ENCODE peak calls at places on chromosomes 12 and 14, in four cellular contexts. One of them, this sample, is unnamed.

GRCh38 chr12:93825501-93825888 is 148.3 kb downstream of the CRADD start:
- DNase-seq in fibroblast of pulmonary artery: peak
- DNase-seq in kidney glomerular epithelial cell: no peak
- DNase-seq in T follicular helper cell: no peak
- DNase-seq in this sample: no peak

GRCh38 chr12:119202544-119202943 is 23.8 kb downstream of the HSPB8 start:
- DNase-seq in T follicular helper cell: no peak
- DNase-seq in kidney glomerular epithelial cell: no peak
- DNase-seq in fibroblast of pulmonary artery: no peak
- DNase-seq in this sample: no peak

GRCh38 chr12:19239616-19240234 is 110.2 kb downstream of the PLEKHA5 start:
- DNase-seq in T follicular helper cell: no peak
- DNase-seq in kidney glomerular epithelial cell: no peak
- DNase-seq in fibroblast of pulmonary artery: peak
- DNase-seq in this sample: no peak

GRCh38 chr12:59668678-59669077 is 72.8 kb downstream of the SLC16A7 start:
- DNase-seq in T follicular helper cell: no peak
- DNase-seq in fibroblast of pulmonary artery: no peak
- DNase-seq in kidney glomerular epithelial cell: no peak
- DNase-seq in this sample: no peak

GRCh38 chr12:19484738-19485137 is 45.4 kb downstream of the AEBP2 start:
- DNase-seq in kidney glomerular epithelial cell: no peak
- DNase-seq in T follicular helper cell: no peak
- DNase-seq in fibroblast of pulmonary artery: no peak
- DNase-seq in this sample: no peak

GRCh38 chr14:53399057-53399456 is 245.9 kb upstream of the DDHD1 start:
- DNase-seq in fibroblast of pulmonary artery: peak
- DNase-seq in T follicular helper cell: no peak
- DNase-seq in kidney glomerular epithelial cell: no peak
- DNase-seq in this sample: no peak

GRCh38 chr12:10154145-10154496 is 17.8 kb downstream of the OLR1 start:
- DNase-seq in fibroblast of pulmonary artery: no peak
- DNase-seq in kidney glomerular epithelial cell: no peak
- DNase-seq in T follicular helper cell: no peak
- DNase-seq in this sample: no peak

GRCh38 chr12:126747530-126748149 is 1519.3 kb upstream of the TMEM132C start:
- DNase-seq in kidney glomerular epithelial cell: peak
- DNase-seq in T follicular helper cell: peak
- DNase-seq in fibroblast of pulmonary artery: peak
- DNase-seq in this sample: peak

GRCh38 chr12:3319723-3320492 is 171.1 kb upstream of the PRMT8 start:
- DNase-seq in T follicular helper cell: no peak
- DNase-seq in fibroblast of pulmonary artery: no peak
- DNase-seq in kidney glomerular epithelial cell: no peak
- DNase-seq in this sample: no peak

GRCh38 chr14:21044106-21044618 is 2.0 kb downstream of the RNASE7 start:
- DNase-seq in kidney glomerular epithelial cell: no peak
- DNase-seq in fibroblast of pulmonary artery: no peak
- DNase-seq in T follicular helper cell: no peak
- DNase-seq in this sample: no peak

GRCh38 chr14:46651526-46652144 is at the start of gene RPL10L:
- DNase-seq in fibroblast of pulmonary artery: no peak
- DNase-seq in kidney glomerular epithelial cell: no peak
- DNase-seq in T follicular helper cell: no peak
- DNase-seq in this sample: peak

GRCh38 chr14:83826838-83827237 is 1703.1 kb upstream of the FLRT2 start:
- DNase-seq in fibroblast of pulmonary artery: peak
- DNase-seq in T follicular helper cell: no peak
- DNase-seq in kidney glomerular epithelial cell: no peak
- DNase-seq in this sample: no peak

GRCh38 chr12:106254724-106255123 is 6.9 kb upstream of the CKAP4 start:
- DNase-seq in T follicular helper cell: no peak
- DNase-seq in kidney glomerular epithelial cell: no peak
- DNase-seq in fibroblast of pulmonary artery: no peak
- DNase-seq in this sample: no peak

GRCh38 chr12:93783827-93784226 is 106.7 kb downstream of the CRADD start:
- DNase-seq in T follicular helper cell: peak
- DNase-seq in kidney glomerular epithelial cell: no peak
- DNase-seq in fibroblast of pulmonary artery: no peak
- DNase-seq in this sample: no peak

GRCh38 chr14:100449225-100449987 is 126.3 kb downstream of the SLC25A47 start:
- DNase-seq in T follicular helper cell: no peak
- DNase-seq in kidney glomerular epithelial cell: no peak
- DNase-seq in fibroblast of pulmonary artery: no peak
- DNase-seq in this sample: peak

GRCh38 chr14:79278798-79279644 is 932.3 kb downstream of the DIO2 start:
- DNase-seq in T follicular helper cell: no peak
- DNase-seq in fibroblast of pulmonary artery: peak
- DNase-seq in kidney glomerular epithelial cell: peak
- DNase-seq in this sample: peak

GRCh38 chr14:44404021-44404420 is 103.1 kb downstream of the FSCB start:
- DNase-seq in kidney glomerular epithelial cell: no peak
- DNase-seq in fibroblast of pulmonary artery: peak
- DNase-seq in T follicular helper cell: no peak
- DNase-seq in this sample: no peak

GRCh38 chr12:32181498-32182175 is 75.0 kb downstream of the BICD1 start:
- DNase-seq in fibroblast of pulmonary artery: no peak
- DNase-seq in T follicular helper cell: no peak
- DNase-seq in kidney glomerular epithelial cell: no peak
- DNase-seq in this sample: no peak

GRCh38 chr12:52191841-52192791 is at the start of gene KRT80:
- DNase-seq in T follicular helper cell: no peak
- DNase-seq in kidney glomerular epithelial cell: peak
- DNase-seq in fibroblast of pulmonary artery: peak
- DNase-seq in this sample: peak

GRCh38 chr12:121089031-121089812 is 43.5 kb upstream of the P2RX7 start:
- DNase-seq in fibroblast of pulmonary artery: no peak
- DNase-seq in T follicular helper cell: no peak
- DNase-seq in kidney glomerular epithelial cell: no peak
- DNase-seq in this sample: no peak

GRCh38 chr14:27006520-27006919 is 408.7 kb upstream of the NOVA1 start:
- DNase-seq in kidney glomerular epithelial cell: no peak
- DNase-seq in fibroblast of pulmonary artery: no peak
- DNase-seq in T follicular helper cell: no peak
- DNase-seq in this sample: no peak